ENCODE peak calls at places on chromosomes 12 and 14, in five cellular contexts. K is cardiac fibroblast, H is mucosa of descending colon, Z is epithelial cell of esophagus, A is heart left ventricle. X is an unnamed sample.

GRCh38 chr12:6871052-6871957 is 1.8 kb downstream of the SPSB2 start:
- DNase-seq in K (no peak), H (peak), Z (peak), A (no peak), X (peak)

GRCh38 chr12:91630118-91630517 is 447.5 kb upstream of the DCN start:
- DNase-seq in K (no peak), H (no peak), Z (no peak), A (no peak), X (no peak)

GRCh38 chr14:68547305-68548193 is 245.3 kb downstream of the ZFP36L1 start:
- DNase-seq in K (peak), H (no peak), Z (peak), A (peak), X (peak)

GRCh38 chr12:98741229-98741614 is 96.1 kb downstream of the APAF1 start:
- DNase-seq in K (no peak), H (no peak), Z (peak), A (no peak), X (no peak)

GRCh38 chr12:62732861-62733427 is 202.0 kb downstream of the PPM1H start:
- DNase-seq in K (peak), H (no peak), Z (peak), A (no peak), X (peak)

GRCh38 chr14:91873476-91874265 is 6.3 kb upstream of the TC2N start:
- DNase-seq in K (peak), H (peak), Z (peak), A (no peak), X (peak)

GRCh38 chr14:21068521-21069387 is 1.4 kb upstream of the ARHGEF40 start:
- DNase-seq in K (peak), H (peak), Z (peak), A (peak), X (peak)

GRCh38 chr12:7160183-7160582 is 29.3 kb upstream of the PEX5 start:
- DNase-seq in K (no peak), H (no peak), Z (no peak), A (no peak), X (no peak)

GRCh38 chr12:132604108-132605054 is 6.0 kb downstream of the LRCOL1 start:
- DNase-seq in K (no peak), H (peak), Z (no peak), A (peak), X (no peak)

GRCh38 chr14:94738786-94739185 is 31.1 kb downstream of the GSC start:
- DNase-seq in K (no peak), H (no peak), Z (no peak), A (no peak), X (peak)

GRCh38 chr12:47004634-47005033 is 74.8 kb upstream of the PCED1B start:
- DNase-seq in K (peak), H (no peak), Z (no peak), A (no peak), X (no peak)

GRCh38 chr12:4506870-4507269 is 31.8 kb upstream of the RAD51AP1 start:
- DNase-seq in K (peak), H (no peak), Z (peak), A (no peak), X (no peak)

GRCh38 chr12:2264622-2265306 is 212.0 kb downstream of the CACNA1C start:
- DNase-seq in K (peak), H (no peak), Z (no peak), A (no peak), X (peak)

GRCh38 chr14:49944501-49944900 is 51.6 kb downstream of the ARF6 start:
- DNase-seq in K (no peak), H (no peak), Z (no peak), A (no peak), X (no peak)

GRCh38 chr14:103003351-103003615 is 54.1 kb downstream of the CDC42BPB start:
- DNase-seq in K (no peak), H (no peak), Z (no peak), A (no peak), X (no peak)

GRCh38 chr14:103001226-103001625 is 56.1 kb downstream of the CDC42BPB start:
- DNase-seq in K (no peak), H (no peak), Z (no peak), A (no peak), X (no peak)

GRCh38 chr14:103003850-103004249 is 53.5 kb downstream of the CDC42BPB start:
- DNase-seq in K (no peak), H (no peak), Z (no peak), A (no peak), X (no peak)

GRCh38 chr14:103001651-103002396 is 55.5 kb downstream of the CDC42BPB start:
- DNase-seq in K (no peak), H (no peak), Z (no peak), A (no peak), X (no peak)

GRCh38 chr14:103002578-103003350 is 54.6 kb downstream of the CDC42BPB start:
- DNase-seq in K (no peak), H (no peak), Z (no peak), A (no peak), X (no peak)
- TF ChIP-seq CTCF in K (no peak), H (no peak), Z (no peak), A (no peak), X (no peak)

GRCh38 chr12:67474934-67475620 is 173.5 kb upstream of the DYRK2 start:
- DNase-seq in K (no peak), H (no peak), Z (no peak), A (no peak), X (no peak)

GRCh38 chr12:67482751-67483661 is 165.5 kb upstream of the DYRK2 start:
- DNase-seq in K (peak), H (peak), Z (peak), A (peak), X (peak)

GRCh38 chr12:67472551-67472950 is 176.0 kb upstream of the DYRK2 start:
- DNase-seq in K (no peak), H (no peak), Z (peak), A (peak), X (no peak)

GRCh38 chr12:67475725-67476124 is 172.8 kb upstream of the DYRK2 start:
- DNase-seq in K (no peak), H (no peak), Z (peak), A (no peak), X (no peak)

GRCh38 chr12:67477682-67478265 is 170.8 kb upstream of the DYRK2 start:
- DNase-seq in K (no peak), H (no peak), Z (no peak), A (no peak), X (no peak)
- TF ChIP-seq CTCF in K (no peak), H (no peak), Z (no peak), A (no peak), X (no peak)

GRCh38 chr14:72830356-72830755 is 63.5 kb downstream of the DPF3 start:
- DNase-seq in K (peak), H (no peak), Z (no peak), A (no peak), X (no peak)

GRCh38 chr14:72825486-72825885 is 68.4 kb downstream of the DPF3 start:
- DNase-seq in K (no peak), H (no peak), Z (no peak), A (no peak), X (no peak)

GRCh38 chr14:72826039-72826438 is 67.9 kb downstream of the DPF3 start:
- DNase-seq in K (no peak), H (no peak), Z (no peak), A (no peak), X (no peak)

GRCh38 chr14:72830786-72831583 is 62.9 kb downstream of the DPF3 start:
- DNase-seq in K (peak), H (peak), Z (no peak), A (no peak), X (no peak)

DNA sequence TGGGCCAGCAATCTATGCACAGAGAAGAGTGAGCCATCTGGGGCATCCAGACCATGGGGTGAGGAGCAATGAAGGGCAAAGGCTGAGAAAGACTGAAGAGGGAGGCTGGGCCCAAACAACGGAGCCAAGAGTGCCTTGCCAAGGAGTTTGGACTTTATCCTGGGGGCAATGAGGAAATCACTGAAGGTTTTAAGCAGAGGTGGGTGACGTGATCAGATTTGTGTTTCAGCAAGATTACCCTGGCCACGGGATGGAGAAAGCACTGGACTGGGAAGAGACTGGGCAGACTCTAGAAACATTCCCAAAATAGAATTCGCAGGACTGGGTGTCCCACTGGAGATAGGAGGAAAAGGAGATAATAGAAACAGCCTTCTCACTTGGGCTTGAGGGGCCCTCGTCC is 65.3 kb downstream of the DPF3 start:
- DNase-seq in K (no peak), H (peak), Z (no peak), A (peak), X (no peak)
- TF ChIP-seq CTCF in K (no peak), H (no peak), Z (no peak), A (no peak), X (no peak)

GRCh38 chr12:43338848-43339526 is 213.0 kb downstream of the ADAMTS20 start:
- DNase-seq in K (peak), H (no peak), Z (peak), A (no peak), X (peak)
- TF ChIP-seq CTCF in K (peak), H (no peak), Z (peak), A (peak), X (peak)

GRCh38 chr12:96502477-96502876 is 13.1 kb downstream of the CFAP54 start:
- DNase-seq in K (no peak), H (no peak), Z (peak), A (no peak), X (peak)

GRCh38 chr12:96501139-96501741 is 11.9 kb downstream of the CFAP54 start:
- DNase-seq in K (peak), H (peak), Z (peak), A (peak), X (peak)

GRCh38 chr12:96501908-96502307 is 12.5 kb downstream of the CFAP54 start:
- DNase-seq in K (no peak), H (no peak), Z (no peak), A (no peak), X (no peak)

GRCh38 chr12:96502949-96503532 is 13.7 kb downstream of the CFAP54 start:
- DNase-seq in K (no peak), H (no peak), Z (no peak), A (no peak), X (no peak)

GRCh38 chr12:96500686-96501085 is 11.3 kb downstream of the CFAP54 start:
- DNase-seq in K (peak), H (no peak), Z (peak), A (no peak), X (peak)
- TF ChIP-seq CTCF in K (peak), H (no peak), Z (no peak), A (peak), X (peak)

GRCh38 chr12:16492240-16492639 is 113.7 kb downstream of the LMO3 start:
- DNase-seq in K (no peak), H (no peak), Z (no peak), A (no peak), X (no peak)
- TF ChIP-seq CTCF in K (no peak), H (no peak), Z (no peak), A (no peak), X (no peak)

GRCh38 chr12:53596920-53597363 is 29.2 kb downstream of the ATF7 start:
- DNase-seq in K (peak), H (no peak), Z (no peak), A (no peak), X (no peak)

GRCh38 chr12:53601296-53601847 is 24.8 kb downstream of the ATF7 start:
- DNase-seq in K (no peak), H (no peak), Z (no peak), A (no peak), X (no peak)

GRCh38 chr12:53602176-53602942 is 23.8 kb downstream of the ATF7 start:
- DNase-seq in K (no peak), H (no peak), Z (no peak), A (no peak), X (no peak)

GRCh38 chr12:53600490-53601295 is 25.5 kb downstream of the ATF7 start:
- DNase-seq in K (no peak), H (no peak), Z (no peak), A (no peak), X (no peak)

DNA sequence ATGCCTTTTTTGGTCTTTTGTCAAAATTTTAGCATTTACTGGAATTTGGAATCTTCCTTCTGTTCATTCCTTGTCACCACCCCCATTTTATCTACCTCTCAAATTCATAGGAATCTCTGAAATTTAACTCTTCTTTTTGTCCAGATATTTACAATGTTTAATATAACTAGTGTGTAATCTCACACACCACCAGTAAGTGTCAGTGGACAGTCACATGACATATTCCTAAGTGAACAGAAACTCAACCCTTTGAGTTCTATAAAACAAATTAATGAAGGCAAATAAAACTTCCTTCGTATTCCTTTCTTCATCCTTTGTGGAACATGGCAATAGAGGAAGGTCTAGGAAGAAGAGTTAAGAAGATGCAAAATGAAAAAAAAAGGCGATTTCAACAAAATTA is 26.6 kb downstream of the ATF7 start:
- DNase-seq in K (peak), H (no peak), Z (no peak), A (no peak), X (no peak)
- TF ChIP-seq CTCF in K (no peak), H (no peak), Z (no peak), A (no peak), X (peak)